ENCODE peak calls at places on chromosome 11, in five cellular contexts. One of them, this sample, is unnamed.

GRCh38 chr11:16784671-16785070 is 46.2 kb downstream of the C11orf58 start:
- DNase-seq in mesendoderm: no peak
- DNase-seq in neuronal stem cell: no peak
- DNase-seq in IMR-90: no peak
- DNase-seq in H1: no peak
- DNase-seq in this sample: no peak

GRCh38 chr11:101863361-101863760 is 51.4 kb upstream of the CEP126 start:
- DNase-seq in neuronal stem cell: no peak
- DNase-seq in IMR-90: peak
- DNase-seq in H1: no peak
- DNase-seq in mesendoderm: peak
- DNase-seq in this sample: peak

GRCh38 chr11:35288817-35289541 is 130.4 kb downstream of the SLC1A2 start:
- DNase-seq in H1: no peak
- DNase-seq in neuronal stem cell: no peak
- DNase-seq in IMR-90: peak
- DNase-seq in mesendoderm: no peak
- DNase-seq in this sample: peak

GRCh38 chr11:59025097-59025496 is 61.0 kb upstream of the GLYATL1B start:
- DNase-seq in IMR-90: no peak
- DNase-seq in neuronal stem cell: no peak
- DNase-seq in mesendoderm: peak
- DNase-seq in H1: no peak
- DNase-seq in this sample: no peak

GRCh38 chr11:128890543-128891409 is at the start of gene KCNJ5:
- DNase-seq in neuronal stem cell: no peak
- DNase-seq in IMR-90: no peak
- DNase-seq in H1: peak
- DNase-seq in mesendoderm: no peak
- DNase-seq in this sample: no peak

GRCh38 chr11:90204832-90205646 is 17.8 kb downstream of the CHORDC1 start:
- DNase-seq in IMR-90: peak
- DNase-seq in mesendoderm: peak
- DNase-seq in H1: no peak
- DNase-seq in neuronal stem cell: peak
- DNase-seq in this sample: peak

GRCh38 chr11:70161043-70161625 is 42.0 kb upstream of the FADD start:
- DNase-seq in H1: no peak
- DNase-seq in neuronal stem cell: no peak
- DNase-seq in IMR-90: no peak
- DNase-seq in mesendoderm: no peak
- DNase-seq in this sample: no peak

GRCh38 chr11:134734446-134734845 is 322.4 kb upstream of the B3GAT1 start:
- DNase-seq in neuronal stem cell: no peak
- DNase-seq in H1: no peak
- DNase-seq in mesendoderm: no peak
- DNase-seq in IMR-90: no peak
- DNase-seq in this sample: no peak

GRCh38 chr11:44179173-44179572 is 83.7 kb downstream of the EXT2 start:
- DNase-seq in neuronal stem cell: no peak
- DNase-seq in mesendoderm: no peak
- DNase-seq in IMR-90: peak
- DNase-seq in H1: no peak
- DNase-seq in this sample: no peak

GRCh38 chr11:17786824-17787525 is 52.4 kb downstream of the KCNC1 start:
- DNase-seq in H1: no peak
- DNase-seq in neuronal stem cell: no peak
- DNase-seq in IMR-90: peak
- DNase-seq in mesendoderm: peak
- DNase-seq in this sample: no peak

GRCh38 chr11:70650075-70650909 is 252.0 kb downstream of the CTTN start:
- DNase-seq in H1: peak
- DNase-seq in neuronal stem cell: peak
- DNase-seq in IMR-90: peak
- DNase-seq in mesendoderm: peak
- DNase-seq in this sample: peak

GRCh38 chr11:126930100-126930841 is 70.3 kb downstream of the KIRREL3 start:
- DNase-seq in IMR-90: no peak
- DNase-seq in mesendoderm: no peak
- DNase-seq in neuronal stem cell: no peak
- DNase-seq in H1: no peak
- DNase-seq in this sample: no peak

GRCh38 chr11:69475866-69476714 is 5.4 kb upstream of the LINC01488 start:
- DNase-seq in mesendoderm: no peak
- DNase-seq in H1: peak
- DNase-seq in IMR-90: no peak
- DNase-seq in neuronal stem cell: no peak
- DNase-seq in this sample: no peak

GRCh38 chr11:130581631-130582030 is 133.2 kb downstream of the ADAMTS15 start:
- DNase-seq in neuronal stem cell: no peak
- DNase-seq in H1: no peak
- DNase-seq in IMR-90: peak
- DNase-seq in mesendoderm: peak
- DNase-seq in this sample: peak

GRCh38 chr11:72637926-72638325 is 36.3 kb downstream of the PDE2A start:
- DNase-seq in IMR-90: no peak
- DNase-seq in neuronal stem cell: no peak
- DNase-seq in mesendoderm: no peak
- DNase-seq in H1: no peak
- DNase-seq in this sample: no peak

GRCh38 chr11:72639475-72640375 is 34.5 kb downstream of the PDE2A start:
- DNase-seq in H1: no peak
- DNase-seq in neuronal stem cell: no peak
- DNase-seq in mesendoderm: no peak
- DNase-seq in IMR-90: no peak
- DNase-seq in this sample: no peak

GRCh38 chr11:72635309-72635915 is 38.8 kb downstream of the PDE2A start:
- DNase-seq in neuronal stem cell: no peak
- DNase-seq in IMR-90: no peak
- DNase-seq in H1: no peak
- DNase-seq in mesendoderm: no peak
- DNase-seq in this sample: no peak

GRCh38 chr11:72635931-72636330 is 38.3 kb downstream of the PDE2A start:
- DNase-seq in IMR-90: no peak
- DNase-seq in mesendoderm: peak
- DNase-seq in neuronal stem cell: no peak
- DNase-seq in H1: no peak
- DNase-seq in this sample: no peak

DNA sequence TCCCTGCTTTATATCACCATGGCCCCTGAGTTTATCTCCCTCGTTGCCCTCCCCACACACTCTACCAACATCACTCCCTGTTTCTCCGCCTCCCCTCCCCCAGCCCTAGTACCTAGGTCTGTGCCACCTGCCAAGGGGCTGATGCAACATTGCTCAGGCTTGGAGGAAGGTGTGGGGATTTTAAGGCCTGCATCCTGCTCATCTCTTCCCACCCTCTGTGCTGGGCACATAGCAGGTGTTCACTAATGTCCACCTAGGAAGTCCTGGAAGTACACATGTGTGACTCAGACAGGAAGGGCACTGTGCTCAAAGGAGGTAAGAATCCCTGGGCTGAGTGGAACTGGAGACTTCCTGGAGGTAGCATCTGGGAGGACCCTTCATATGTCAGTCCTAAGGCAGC is 37.0 kb downstream of the PDE2A start:
- DNase-seq in IMR-90: no peak
- DNase-seq in H1: no peak
- DNase-seq in neuronal stem cell: no peak
- DNase-seq in mesendoderm: no peak
- DNase-seq in this sample: no peak
- H3K18ac ChIP-seq in IMR-90: no peak
- H3K18ac ChIP-seq in H1: no peak
- H3K18ac ChIP-seq in neuronal stem cell: no peak
- H3K18ac ChIP-seq in mesendoderm: no peak
- H3K18ac ChIP-seq in this sample: no peak

GRCh38 chr11:118606157-118606843 is 1.1 kb upstream of the PHLDB1 start:
- DNase-seq in H1: no peak
- DNase-seq in mesendoderm: peak
- DNase-seq in neuronal stem cell: no peak
- DNase-seq in IMR-90: no peak
- DNase-seq in this sample: no peak

GRCh38 chr11:118608268-118609214 is 1.1 kb downstream of the PHLDB1 start:
- DNase-seq in neuronal stem cell: no peak
- DNase-seq in IMR-90: peak
- DNase-seq in H1: peak
- DNase-seq in mesendoderm: peak
- DNase-seq in this sample: peak

GRCh38 chr11:118606844-118607228 is 579 bp upstream of the PHLDB1 start:
- DNase-seq in H1: no peak
- DNase-seq in mesendoderm: no peak
- DNase-seq in IMR-90: no peak
- DNase-seq in neuronal stem cell: no peak
- DNase-seq in this sample: no peak

GRCh38 chr11:118609380-118610219 is 2.2 kb downstream of the PHLDB1 start:
- DNase-seq in mesendoderm: peak
- DNase-seq in IMR-90: peak
- DNase-seq in neuronal stem cell: no peak
- DNase-seq in H1: peak
- DNase-seq in this sample: no peak

DNA sequence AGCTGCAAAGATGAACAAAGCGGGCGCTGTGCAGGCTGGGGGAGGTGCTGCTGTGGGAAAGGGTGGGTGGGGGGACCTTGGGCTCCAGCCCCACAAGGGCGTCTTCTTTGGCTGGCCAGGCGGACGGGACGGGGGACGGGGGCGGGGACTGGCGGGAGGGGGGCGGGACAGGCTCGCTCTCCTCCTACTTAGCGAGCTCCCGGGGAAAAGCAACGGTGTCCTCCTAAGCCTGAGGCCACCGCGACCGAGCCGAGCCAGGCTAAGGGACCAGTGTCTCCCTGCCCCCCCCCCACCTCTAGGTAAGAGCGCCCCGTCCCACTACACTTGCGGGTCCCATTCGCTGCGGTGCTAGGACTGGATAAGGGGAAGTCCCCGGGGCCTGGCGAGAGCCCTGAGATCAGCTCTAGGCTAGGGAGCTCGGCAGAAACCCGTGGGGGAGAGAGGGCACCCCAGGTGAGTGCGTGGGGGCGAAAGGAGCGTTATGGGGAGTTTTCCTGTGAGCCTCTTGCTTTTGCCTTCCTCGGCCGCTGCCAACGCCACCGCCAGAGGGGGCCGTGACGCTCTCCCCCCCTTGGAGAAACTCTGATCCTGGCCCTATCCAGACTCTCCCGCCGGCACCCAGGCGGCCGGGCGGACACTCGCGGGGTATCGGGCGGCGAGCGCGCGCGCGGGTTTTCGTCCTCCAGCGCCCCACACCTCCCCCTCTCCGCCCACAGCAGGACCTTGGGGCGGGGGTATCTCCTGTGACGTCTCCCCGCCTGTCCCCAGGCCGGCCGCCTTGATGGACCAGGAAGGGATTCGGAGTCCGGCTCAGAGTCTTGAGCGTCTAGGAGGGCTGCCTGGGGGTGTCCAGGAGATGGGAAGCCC is at the start of gene PHLDB1:
- DNase-seq in IMR-90: peak
- DNase-seq in neuronal stem cell: no peak
- DNase-seq in H1: peak
- DNase-seq in mesendoderm: peak
- DNase-seq in this sample: peak
- H3K18ac ChIP-seq in IMR-90: peak
- H3K18ac ChIP-seq in neuronal stem cell: peak
- H3K18ac ChIP-seq in H1: no peak
- H3K18ac ChIP-seq in mesendoderm: no peak
- H3K18ac ChIP-seq in this sample: no peak

GRCh38 chr11:65781962-65782815 is 1.4 kb upstream of the AP5B1 start:
- DNase-seq in neuronal stem cell: no peak
- DNase-seq in IMR-90: no peak
- DNase-seq in H1: no peak
- DNase-seq in mesendoderm: no peak
- DNase-seq in this sample: peak

GRCh38 chr11:65782816-65783228 is 2.0 kb upstream of the AP5B1 start:
- DNase-seq in neuronal stem cell: no peak
- DNase-seq in H1: no peak
- DNase-seq in mesendoderm: no peak
- DNase-seq in IMR-90: no peak
- DNase-seq in this sample: peak

GRCh38 chr11:65779919-65780769 is 632 bp downstream of the AP5B1 start:
- DNase-seq in H1: peak
- DNase-seq in neuronal stem cell: peak
- DNase-seq in IMR-90: peak
- DNase-seq in mesendoderm: peak
- DNase-seq in this sample: peak

GRCh38 chr11:65780770-65781151 is at the start of gene AP5B1:
- DNase-seq in mesendoderm: peak
- DNase-seq in neuronal stem cell: peak
- DNase-seq in H1: peak
- DNase-seq in IMR-90: peak
- DNase-seq in this sample: peak

GRCh38 chr11:65781152-65781961 is 581 bp upstream of the AP5B1 start:
- DNase-seq in IMR-90: no peak
- DNase-seq in mesendoderm: peak
- DNase-seq in neuronal stem cell: peak
- DNase-seq in H1: peak
- DNase-seq in this sample: peak
- H3K18ac ChIP-seq in IMR-90: no peak
- H3K18ac ChIP-seq in mesendoderm: peak
- H3K18ac ChIP-seq in neuronal stem cell: peak
- H3K18ac ChIP-seq in H1: peak
- H3K18ac ChIP-seq in this sample: peak

GRCh38 chr11:114108501-114109205 is 49.1 kb downstream of the ZBTB16 start:
- DNase-seq in H1: no peak
- DNase-seq in mesendoderm: no peak
- DNase-seq in neuronal stem cell: no peak
- DNase-seq in IMR-90: no peak
- DNase-seq in this sample: no peak
- H3K18ac ChIP-seq in H1: no peak
- H3K18ac ChIP-seq in mesendoderm: no peak
- H3K18ac ChIP-seq in neuronal stem cell: peak
- H3K18ac ChIP-seq in IMR-90: no peak
- H3K18ac ChIP-seq in this sample: no peak

This sample was measured in trophoblast cell.